ENCODE peak calls at places on chromosomes 7 and 10, in six cellular contexts. X is mesendoderm, P is neuronal stem cell, L is H1, Q is trophoblast cell, O is mesenchymal stem cell. U is an unnamed sample.

GRCh38 chr7:158842486-158842885 is 13.2 kb upstream of the ESYT2 start:
- DNase-seq in O (no peak), P (no peak), Q (no peak), L (no peak), X (no peak), U (no peak)

GRCh38 chr7:106064836-106065559 is 47.1 kb downstream of the SYPL1 start:
- DNase-seq in L (no peak), Q (peak), O (peak), P (no peak), X (peak), U (peak)

GRCh38 chr7:149662591-149663095 is 110.7 kb downstream of the ZNF467 start:
- DNase-seq in Q (peak), P (peak), O (peak), L (peak), X (peak), U (peak)

GRCh38 chr10:27192284-27192683 is 37.1 kb downstream of the MASTL start:
- DNase-seq in L (no peak), Q (peak), X (no peak), O (peak), P (no peak), U (peak)

GRCh38 chr10:71242621-71243009 is 30.2 kb downstream of the UNC5B start:
- DNase-seq in P (no peak), Q (no peak), X (no peak), O (no peak), L (no peak), U (no peak)

GRCh38 chr7:44761207-44762161 is 12.8 kb downstream of the ZMIZ2 start:
- DNase-seq in L (no peak), X (no peak), Q (no peak), P (no peak), O (no peak), U (no peak)

GRCh38 chr7:128106840-128107239 is 75.6 kb upstream of the LRRC4 start:
- DNase-seq in O (no peak), Q (no peak), X (no peak), L (no peak), P (no peak), U (no peak)

GRCh38 chr10:63137306-63137705 is 4.2 kb downstream of the NRBF2 start:
- DNase-seq in Q (no peak), L (no peak), O (peak), P (no peak), X (no peak), U (peak)

GRCh38 chr7:111887734-111888133 is 318.5 kb downstream of the DOCK4 start:
- DNase-seq in X (no peak), Q (no peak), O (no peak), P (no peak), L (no peak), U (no peak)

GRCh38 chr7:43283706-43284105 is 171.3 kb downstream of the HECW1 start:
- DNase-seq in O (no peak), P (no peak), X (no peak), L (no peak), Q (no peak), U (no peak)

GRCh38 chr7:45092100-45092930 is 3.5 kb upstream of the NACAD start:
- DNase-seq in X (peak), L (no peak), O (peak), Q (peak), P (no peak), U (peak)

GRCh38 chr7:107696330-107696946 is 35.8 kb downstream of the SLC26A4 start:
- DNase-seq in Q (no peak), P (no peak), L (no peak), O (no peak), X (no peak), U (no peak)

GRCh38 chr7:150901160-150902035 is 49.1 kb downstream of the AOC1 start:
- DNase-seq in P (no peak), X (no peak), L (no peak), Q (no peak), O (no peak), U (no peak)

GRCh38 chr7:28685291-28685659 is 272.9 kb downstream of the TRIL start:
- DNase-seq in P (no peak), Q (peak), L (no peak), O (no peak), X (no peak), U (no peak)
- H3K4ac ChIP-seq in P (no peak), Q (peak), L (no peak), O (no peak), X (peak), U (peak)

DNA sequence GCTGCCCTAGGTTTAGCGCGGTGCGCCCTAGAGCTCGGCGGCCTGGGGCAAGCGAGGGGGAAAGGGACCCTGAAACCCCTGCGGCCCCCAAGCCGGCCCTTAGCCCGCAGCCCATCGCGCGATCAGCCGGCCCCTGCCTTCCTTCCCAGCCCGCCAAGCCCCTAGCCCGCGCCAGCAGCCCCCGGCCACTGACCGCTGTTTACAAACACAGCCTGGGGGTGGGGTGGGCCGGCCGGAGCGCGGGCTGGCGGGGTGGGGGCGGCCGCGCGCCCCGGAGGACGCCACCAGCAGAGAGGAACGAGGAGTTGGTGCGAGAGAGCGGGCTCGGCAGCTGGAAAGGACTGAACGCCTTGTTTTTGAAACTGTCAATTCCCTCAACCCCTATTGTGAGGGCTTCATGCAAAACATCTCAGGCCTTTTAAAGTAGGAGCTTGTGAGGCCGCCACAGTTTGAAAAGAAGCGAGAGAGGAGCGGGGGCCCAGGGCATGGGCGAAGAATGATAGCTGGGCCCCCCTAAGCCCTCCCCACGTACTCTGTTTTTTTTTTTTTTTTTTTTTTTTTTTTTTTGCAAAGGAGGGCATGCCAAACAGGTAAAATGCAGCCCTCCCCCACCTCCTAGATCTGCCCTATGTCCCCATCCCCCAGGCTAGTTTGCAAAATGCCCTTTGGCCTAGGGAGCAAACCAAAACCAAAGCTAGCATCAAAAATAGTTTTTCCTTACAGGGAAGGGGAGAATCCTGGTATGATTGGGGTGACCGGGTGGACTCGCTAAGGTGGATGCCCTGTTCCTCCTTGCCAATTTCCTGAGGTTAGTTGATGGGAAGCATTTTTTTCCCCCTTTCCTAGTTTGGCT is 15.0 kb downstream of the SKIDA1 start:
- DNase-seq in L (no peak), O (no peak), X (peak), Q (no peak), P (peak), U (no peak)
- H3K4me3 ChIP-seq in L (peak), O (peak), X (no peak), Q (no peak), P (peak), U (peak)

GRCh38 chr7:12303507-12303906 is 92.4 kb downstream of the TMEM106B start:
- DNase-seq in P (no peak), Q (no peak), X (no peak), O (no peak), L (no peak), U (no peak)
- H3K4ac ChIP-seq in P (no peak), Q (no peak), X (no peak), O (no peak), L (no peak), U (no peak)

GRCh38 chr10:95657250-95657649 is 739 bp upstream of the ALDH18A1 start:
- DNase-seq in P (no peak), O (no peak), L (no peak), X (no peak), Q (no peak), U (no peak)
- H3K4me3 ChIP-seq in P (peak), O (peak), L (peak), X (no peak), Q (no peak), U (no peak)

DNA sequence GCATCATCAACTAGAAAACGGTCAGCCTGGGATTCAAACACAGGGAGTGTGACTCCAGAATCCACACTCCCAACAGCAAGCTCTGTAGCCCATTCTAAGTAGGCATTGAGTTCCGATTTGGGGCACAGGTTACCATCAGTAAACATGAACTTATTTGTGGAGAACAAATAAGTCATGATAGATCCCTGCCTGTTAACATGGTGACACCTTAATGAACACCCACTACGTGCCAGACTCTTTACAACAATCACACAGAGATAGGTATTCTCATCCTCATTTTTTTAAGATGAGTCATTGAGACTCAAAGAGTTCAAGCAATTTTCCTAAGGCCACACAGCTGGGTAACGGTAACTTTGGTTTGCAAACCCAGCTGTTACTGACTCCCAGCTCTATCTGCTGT is 91.5 kb downstream of the LYZL2 start:
- DNase-seq in Q (peak), X (peak), L (no peak), P (no peak), O (peak), U (peak)
- H3K4ac ChIP-seq in Q (no peak), X (peak), L (no peak), P (no peak), O (no peak), U (no peak)

DNA sequence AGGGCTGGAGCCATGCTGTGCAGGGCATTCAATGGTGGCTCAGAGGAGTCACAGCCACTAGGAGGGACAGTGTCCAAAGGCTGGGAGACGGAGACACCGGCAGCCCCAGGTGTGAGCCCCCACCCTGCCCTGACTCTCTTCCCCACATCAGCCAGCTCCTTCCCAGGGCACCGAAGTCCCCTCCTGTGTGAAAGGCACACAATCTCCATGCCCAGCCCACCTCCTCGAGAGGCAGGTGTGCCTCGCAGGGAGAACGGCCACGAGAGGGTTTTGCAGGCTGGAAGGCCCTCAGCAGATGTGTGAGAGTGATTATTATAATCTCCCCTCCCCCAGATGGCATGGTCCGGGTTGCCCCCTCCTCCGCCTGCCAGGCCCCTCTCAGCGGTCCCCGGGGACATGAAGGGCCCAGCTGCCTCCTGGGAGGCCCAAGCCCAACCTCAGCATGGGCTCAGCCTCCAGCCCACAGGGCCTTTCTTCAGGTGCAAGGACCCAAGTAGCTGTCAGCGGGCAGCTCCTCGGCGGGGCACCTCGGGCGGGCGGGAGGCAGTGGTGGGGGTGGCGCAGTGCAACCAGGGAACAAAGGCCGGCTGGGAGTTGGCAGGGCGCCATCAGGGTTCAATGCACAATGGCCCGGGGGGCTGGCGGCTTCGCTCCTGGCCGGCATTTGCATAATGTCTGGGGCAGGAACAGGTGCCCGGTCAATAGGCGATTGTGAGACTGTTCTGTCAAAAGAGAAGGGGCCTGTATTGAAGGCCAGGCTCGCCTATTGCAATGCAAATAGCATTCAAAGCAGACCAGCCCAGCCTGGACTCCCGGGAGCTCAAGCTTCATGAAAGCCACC is 155.3 kb upstream of the ZMIZ1 start:
- DNase-seq in O (no peak), P (peak), X (no peak), L (peak), Q (no peak), U (no peak)
- H3K4me3 ChIP-seq in O (no peak), P (no peak), X (no peak), L (no peak), Q (no peak), U (no peak)

U was measured in IMR-90.